ENCODE peak calls at places on chromosomes 5 and 9, in ten cellular contexts. A is right atrium auricular region, D is Panc1, I is upper lobe of right lung, Y is brain microvascular endothelial cell, L is WERI-Rb-1, W is left lung, B is neural progenitor cell, S is Peyer's patch, E is ovary. Q is an unnamed sample.

GRCh38 chr5:136656811-136657210 is 291.5 kb upstream of the TRPC7 start:
- DNase-seq in B (no peak), L (no peak), E (no peak), S (no peak), I (no peak), W (no peak), Y (no peak), A (no peak), D (no peak), Q (no peak)

GRCh38 chr5:60334281-60334713 is 365.7 kb downstream of the DEPDC1B start:
- DNase-seq in W (no peak), L (no peak), Y (peak), B (no peak), D (no peak), E (no peak), I (no peak), A (no peak), S (no peak), Q (no peak)

GRCh38 chr5:37370550-37370863 is 399 bp downstream of the NUP155 start:
- DNase-seq in L (no peak), B (no peak), Y (no peak), D (no peak), S (no peak), I (no peak), W (no peak), E (no peak), A (no peak), Q (no peak)

GRCh38 chr5:150781706-150782614 is 3.4 kb downstream of the SMIM3 start:
- DNase-seq in I (no peak), W (no peak), Y (peak), B (peak), S (no peak), L (no peak), D (no peak), A (peak), E (no peak), Q (no peak)

GRCh38 chr5:167688731-167689130 is 602.7 kb upstream of the WWC1 start:
- DNase-seq in Y (no peak), D (no peak), E (no peak), L (no peak), W (no peak), B (no peak), A (no peak), I (no peak), S (no peak), Q (no peak)

GRCh38 chr5:31193591-31194457 is at the start of gene CDH6:
- DNase-seq in L (peak), E (no peak), W (no peak), D (no peak), A (no peak), S (no peak), I (peak), Y (peak), B (peak), Q (peak)

GRCh38 chr5:149799119-149799623 is 69.1 kb downstream of the PPARGC1B start:
- DNase-seq in S (no peak), W (no peak), Y (peak), I (no peak), D (peak), B (no peak), L (no peak), E (peak), A (peak), Q (no peak)

GRCh38 chr5:149175346-149176113 is 34.2 kb downstream of the ABLIM3 start:
- DNase-seq in B (no peak), D (no peak), A (peak), E (no peak), Y (no peak), L (no peak), W (no peak), I (no peak), S (no peak), Q (no peak)

GRCh38 chr9:92728831-92729734 is 35.5 kb downstream of the BICD2 start:
- DNase-seq in Y (no peak), E (no peak), W (peak), B (peak), A (peak), L (peak), S (peak), D (no peak), I (peak), Q (no peak)

GRCh38 chr9:132648685-132649084 is 21.1 kb downstream of the DDX31 start:
- DNase-seq in B (no peak), W (no peak), Y (no peak), D (no peak), I (no peak), A (no peak), L (no peak), E (no peak), S (no peak), Q (no peak)

GRCh38 chr9:120877276-120878034 is 467 bp upstream of the PHF19 start:
- DNase-seq in W (peak), L (peak), I (peak), E (peak), S (peak), Y (peak), D (no peak), A (peak), B (peak), Q (no peak)

GRCh38 chr5:174409070-174409469 is 315.3 kb upstream of the MSX2 start:
- DNase-seq in L (no peak), D (no peak), W (no peak), B (no peak), I (no peak), A (no peak), S (no peak), Y (no peak), E (no peak), Q (no peak)
- TF ChIP-seq CTCF in L (no peak), D (peak), W (no peak), B (peak), I (no peak), A (no peak), S (no peak), Y (peak), E (no peak), Q (peak)

GRCh38 chr9:122129969-122130368 is 29.6 kb downstream of the NDUFA8 start:
- DNase-seq in A (no peak), D (no peak), S (no peak), B (no peak), Y (no peak), W (no peak), E (no peak), I (peak), L (no peak), Q (no peak)
- H3K27ac ChIP-seq in A (no peak), D (no peak), S (no peak), B (no peak), Y (no peak), W (no peak), E (no peak), I (no peak), L (no peak), Q (no peak)

DNA sequence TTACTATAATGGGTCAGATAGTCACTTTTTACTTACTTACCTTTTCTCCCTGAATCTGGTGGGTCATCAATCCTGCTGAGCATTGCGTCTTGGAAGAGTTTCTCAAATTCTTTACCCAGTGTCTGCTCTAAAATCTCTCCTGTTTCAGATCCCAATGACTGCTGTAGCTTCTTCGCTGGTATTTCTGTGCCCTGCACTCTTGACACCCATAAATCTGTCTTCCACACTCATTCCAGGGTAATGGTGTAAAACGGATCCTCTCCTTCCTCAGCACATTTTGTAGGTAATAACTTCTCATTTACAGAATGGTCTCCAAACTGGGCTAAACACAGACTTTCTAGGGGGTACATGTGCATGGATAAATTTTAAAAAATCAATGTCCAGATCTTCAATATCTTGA is 407.4 kb downstream of the DMAC1 start:
- DNase-seq in B (no peak), A (no peak), W (no peak), Y (no peak), I (no peak), E (no peak), S (no peak), D (no peak), L (no peak), Q (no peak)
- TF ChIP-seq CTCF in B (no peak), A (no peak), W (no peak), Y (no peak), I (no peak), E (no peak), S (no peak), D (no peak), L (no peak), Q (no peak)

GRCh38 chr9:89442016-89442415 is 55.9 kb downstream of the SEMA4D start:
- DNase-seq in D (no peak), Y (no peak), E (no peak), I (no peak), B (no peak), S (no peak), L (no peak), A (no peak), W (no peak), Q (no peak)
- H3K27ac ChIP-seq in D (no peak), Y (no peak), E (no peak), I (no peak), B (no peak), S (no peak), L (no peak), A (no peak), W (no peak), Q (no peak)

DNA sequence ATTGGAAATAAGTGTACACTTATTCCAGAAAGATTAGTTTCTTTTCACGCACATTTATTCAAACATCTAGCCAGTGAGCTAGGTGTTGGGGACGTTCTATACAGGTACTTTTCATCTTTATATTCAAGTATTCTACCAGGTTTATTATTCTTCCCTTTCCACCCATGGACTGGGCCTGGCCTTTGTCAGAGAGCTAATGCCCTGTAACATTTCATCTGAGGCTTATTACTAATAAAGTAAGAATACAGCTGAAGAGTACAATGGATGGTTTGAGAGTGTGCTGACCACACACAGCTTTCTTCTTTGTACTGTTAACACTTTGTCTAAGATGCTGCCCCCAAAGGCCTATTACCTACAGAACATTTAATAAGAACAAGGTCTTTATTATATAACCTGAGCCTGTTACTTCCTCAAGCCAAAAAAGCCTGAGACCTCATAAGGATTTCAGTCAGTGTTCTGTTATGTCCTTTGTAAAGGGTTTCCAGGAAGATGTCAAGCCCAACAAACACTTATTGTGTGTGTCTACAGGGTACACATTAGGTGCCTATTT is 93.5 kb downstream of the ZNF608 start:
- DNase-seq in Y (no peak), A (no peak), S (no peak), I (no peak), D (no peak), W (no peak), E (no peak), L (no peak), B (peak), Q (no peak)
- TF ChIP-seq CTCF in Y (no peak), A (no peak), S (no peak), I (no peak), D (no peak), W (no peak), E (no peak), L (no peak), B (no peak), Q (no peak)